ENCODE peak calls at places on chromosomes 11 and 22, in six cellular contexts. E is cardiac fibroblast, B is MM.1S, N is stomach, W is astrocyte, Z is kidney epithelial cell. P is an unnamed sample.

GRCh38 chr11:62865641-62866040 is 15.1 kb upstream of the SLC3A2 start:
- DNase-seq in E (no peak), B (no peak), N (no peak), W (no peak), Z (no peak), P (no peak)

GRCh38 chr11:120612363-120613263 is 101.1 kb downstream of the GRIK4 start:
- DNase-seq in E (peak), B (peak), N (peak), W (peak), Z (peak), P (no peak)

GRCh38 chr22:49367016-49367697 is 460.5 kb downstream of the BRD1 start:
- DNase-seq in E (peak), B (no peak), N (peak), W (no peak), Z (no peak), P (no peak)

GRCh38 chr11:34243620-34244493 is 114.0 kb downstream of the ABTB2 start:
- DNase-seq in E (peak), B (peak), N (peak), W (peak), Z (peak), P (no peak)

GRCh38 chr11:69918938-69919650 is 99.9 kb upstream of the FGF3 start:
- DNase-seq in E (peak), B (peak), N (peak), W (peak), Z (no peak), P (peak)

GRCh38 chr11:75072582-75072981 is 24.1 kb downstream of the OR2AT4 start:
- DNase-seq in E (no peak), B (no peak), N (no peak), W (no peak), Z (no peak), P (no peak)

GRCh38 chr11:121610706-121611105 is 157.9 kb upstream of the SORL1-AS1 start:
- DNase-seq in E (no peak), B (no peak), N (no peak), W (no peak), Z (no peak), P (no peak)

GRCh38 chr11:34502949-34503348 is 10.6 kb downstream of the ELF5 start:
- DNase-seq in E (no peak), B (no peak), N (no peak), W (peak), Z (no peak), P (no peak)

GRCh38 chr22:19120829-19121630 is 1.2 kb downstream of the DGCR2 start:
- DNase-seq in E (peak), B (no peak), N (peak), W (peak), Z (no peak), P (no peak)

GRCh38 chr22:28750471-28750881 is 8.6 kb downstream of the HSCB start:
- DNase-seq in E (peak), B (no peak), N (no peak), W (peak), Z (no peak), P (no peak)

DNA sequence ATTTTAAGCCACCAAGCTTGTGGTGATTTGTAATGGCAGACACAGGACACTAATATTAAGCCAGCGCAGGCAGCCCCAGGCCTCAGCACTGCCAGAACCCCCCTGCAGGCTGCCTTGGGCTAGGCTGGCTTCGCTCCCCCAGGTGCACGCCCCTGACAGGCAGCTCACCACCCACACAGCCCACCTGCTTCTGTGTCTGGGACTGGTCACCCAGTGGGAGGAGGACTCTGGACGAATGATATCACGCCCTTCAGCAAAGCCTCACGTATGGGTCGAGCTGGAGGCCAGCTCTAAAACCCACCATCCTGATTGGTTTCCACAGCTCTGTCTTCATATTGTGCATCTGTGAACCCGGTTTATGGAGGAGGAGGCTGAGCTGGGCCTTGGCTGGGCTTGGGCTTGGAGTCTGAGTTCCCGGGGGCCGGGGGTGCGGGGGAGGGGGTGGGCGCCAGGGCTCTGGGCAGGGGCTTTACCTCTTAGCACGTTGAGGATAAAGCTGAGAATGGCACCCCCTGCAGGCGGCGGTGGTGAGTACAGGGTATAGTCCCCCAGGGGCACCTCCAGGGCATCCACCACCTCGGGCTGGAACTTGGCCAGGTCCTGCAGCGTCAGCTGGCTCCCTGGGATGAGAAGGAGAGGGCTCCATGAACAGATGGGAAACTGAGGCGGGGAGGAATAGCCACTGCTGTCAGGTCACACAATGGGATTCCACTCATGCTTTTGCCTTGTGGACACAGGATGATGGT is 13.8 kb downstream of the GGT5 start:
- DNase-seq in E (peak), B (peak), N (peak), W (no peak), Z (no peak), P (no peak)
- TF ChIP-seq CTCF in E (peak), B (peak), N (peak), W (no peak), Z (peak), P (peak)

GRCh38 chr22:22713416-22713815 is 69.0 kb downstream of the GGTLC2 start:
- DNase-seq in E (no peak), B (no peak), N (no peak), W (no peak), Z (no peak), P (peak)
- TF ChIP-seq CTCF in E (no peak), B (no peak), N (no peak), W (no peak), Z (no peak), P (no peak)

DNA sequence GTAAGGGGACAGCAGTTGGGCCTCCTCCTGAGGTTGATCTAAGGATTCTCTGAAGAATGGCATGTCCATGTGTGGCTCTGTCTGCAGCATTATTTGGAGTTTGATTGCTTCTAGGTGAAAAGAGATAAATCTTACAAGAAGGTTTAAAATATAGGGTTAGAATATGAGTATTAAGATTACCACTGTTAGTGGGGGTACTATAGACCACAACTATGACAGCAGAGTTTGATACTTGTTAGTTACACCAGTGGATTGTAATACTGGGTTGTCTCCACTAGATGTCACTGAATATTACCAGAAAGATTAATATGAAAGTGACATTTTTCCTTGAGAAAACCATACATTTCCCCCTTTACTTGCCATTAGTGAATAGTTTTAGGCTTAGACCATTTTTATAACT is 47.9 kb downstream of the ZNF280B start:
- DNase-seq in E (peak), B (peak), N (no peak), W (no peak), Z (no peak), P (no peak)
- TF ChIP-seq CTCF in E (peak), B (peak), N (no peak), W (no peak), Z (peak), P (peak)

DNA sequence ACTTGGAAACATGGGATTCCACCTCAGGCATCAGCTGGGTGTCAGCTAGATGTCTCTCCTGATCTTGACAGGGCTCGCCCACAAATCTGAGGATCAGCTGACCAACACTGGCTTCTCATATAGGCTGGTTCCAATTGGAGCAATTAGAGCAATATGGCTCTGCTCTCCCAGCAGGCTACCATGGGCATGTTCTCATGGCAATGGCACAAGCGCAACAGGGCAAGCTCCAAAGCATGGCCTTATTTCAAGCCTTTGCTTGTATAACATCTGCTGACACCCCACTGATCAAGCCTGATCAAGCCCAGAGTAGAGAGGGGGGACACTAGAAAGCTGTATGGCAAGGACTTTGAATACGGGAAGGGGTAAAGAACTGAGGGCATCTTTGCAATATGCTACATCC is 40.7 kb upstream of the SPATA19 start:
- DNase-seq in E (no peak), B (no peak), N (no peak), W (no peak), Z (no peak), P (no peak)
- TF ChIP-seq CTCF in E (no peak), B (no peak), N (no peak), W (no peak), Z (no peak), P (no peak)

GRCh38 chr11:43937434-43938411 is 4.7 kb upstream of the C11orf96 start:
- DNase-seq in E (peak), B (no peak), N (no peak), W (peak), Z (no peak), P (no peak)
- TF ChIP-seq CTCF in E (peak), B (peak), N (peak), W (peak), Z (no peak), P (peak)